ENCODE peak calls at places on chromosomes 2 and 18, in six cellular contexts. J is GM10248, L is B cell, X is epithelial cell of esophagus, R is fibroblast of mammary gland, P is AG04450. U is an unnamed sample.
A peak's percentile ranks its signal among the peaks of the same experiment; 100 is the strongest.

GRCh38 chr2:12504443-12504842 is 212.3 kb upstream of the TRIB2 start:
- DNase-seq in X (peak; percentile 17), R (peak; percentile 42), P (no peak), L (no peak), J (no peak), U (peak; percentile 67)

GRCh38 chr18:44521673-44522032 is 159.0 kb upstream of the SETBP1 start:
- DNase-seq in P (no peak), X (peak; percentile 74), R (peak; percentile 6), L (no peak), J (no peak), U (no peak)

GRCh38 chr2:58046335-58046584 is 346 bp upstream of the VRK2 start:
- DNase-seq in L (no peak), P (no peak), J (no peak), R (no peak), X (no peak), U (no peak)

GRCh38 chr18:57447154-57447621 is 12.0 kb downstream of the ONECUT2 start:
- DNase-seq in J (no peak), L (no peak), X (peak; percentile 36), P (no peak), R (peak; percentile 26), U (peak; percentile 39)

GRCh38 chr2:165687376-165687775 is 106.7 kb downstream of the GALNT3 start:
- DNase-seq in X (no peak), J (no peak), P (no peak), L (no peak), R (no peak), U (no peak)

GRCh38 chr2:227340106-227340505 is 15.1 kb downstream of the MFF start:
- DNase-seq in L (no peak), P (no peak), J (no peak), X (no peak), R (no peak), U (no peak)

GRCh38 chr2:81266106-81266505 is 961.6 kb upstream of the LRRTM1 start:
- DNase-seq in X (no peak), L (no peak), P (no peak), J (no peak), R (no peak), U (peak; percentile 2)

GRCh38 chr2:144414324-144414845 is 105.5 kb downstream of the ZEB2 start:
- DNase-seq in P (peak; percentile 80), J (peak; percentile 11), X (peak; percentile 92), R (peak; percentile 99), L (no peak), U (peak; percentile 20)

GRCh38 chr2:37443082-37443481 is 98.7 kb downstream of the QPCT start:
- DNase-seq in L (no peak), P (no peak), X (no peak), J (no peak), R (no peak), U (no peak)

GRCh38 chr2:64862623-64863022 is 126.6 kb upstream of the SLC1A4 start:
- DNase-seq in R (peak; percentile 49), P (no peak), L (no peak), J (no peak), X (no peak), U (peak; percentile 33)

GRCh38 chr2:99672766-99673375 is 183.1 kb upstream of the REV1 start:
- DNase-seq in J (no peak), L (no peak), P (no peak), X (no peak), R (no peak), U (no peak)

GRCh38 chr2:221674446-221674845 is 102.3 kb upstream of the EPHA4 start:
- DNase-seq in X (no peak), P (no peak), R (no peak), L (no peak), J (no peak), U (no peak)

GRCh38 chr2:119689218-119689617 is 10.2 kb downstream of the TMEM177 start:
- DNase-seq in P (no peak), R (no peak), L (peak; percentile 13), X (no peak), J (no peak), U (no peak)

GRCh38 chr2:119718391-119719260 is 39.6 kb downstream of the TMEM177 start:
- DNase-seq in L (no peak), J (no peak), R (no peak), X (no peak), P (no peak), U (no peak)

GRCh38 chr18:10057401-10057800 is 143.6 kb downstream of the VAPA start:
- DNase-seq in X (no peak), J (no peak), R (no peak), P (no peak), L (no peak), U (no peak)

GRCh38 chr18:10060469-10060782 is 146.6 kb downstream of the VAPA start:
- DNase-seq in R (no peak), J (no peak), X (no peak), P (no peak), L (no peak), U (no peak)

GRCh38 chr18:10056506-10056905 is 142.7 kb downstream of the VAPA start:
- DNase-seq in R (no peak), P (no peak), X (no peak), L (no peak), J (no peak), U (no peak)

GRCh38 chr18:10059610-10060468 is 146.0 kb downstream of the VAPA start:
- DNase-seq in L (no peak), J (no peak), P (no peak), R (no peak), X (no peak), U (no peak)

GRCh38 chr18:10057808-10058791 is 144.3 kb downstream of the VAPA start:
- DNase-seq in J (no peak), P (no peak), X (peak; percentile 80), R (peak; percentile 89), L (no peak), U (peak; percentile 10)
- TF ChIP-seq CTCF in J (no peak), P (no peak), X (no peak), R (no peak), L (no peak), U (no peak)

GRCh38 chr2:235793163-235793752 is 299.4 kb downstream of the AGAP1 start:
- DNase-seq in P (no peak), R (peak; percentile 28), J (no peak), L (no peak), X (peak; percentile 79), U (peak; percentile 17)
- TF ChIP-seq CTCF in P (peak; percentile 40), R (peak; percentile 19), J (peak; percentile 26), L (no peak), X (peak; percentile 64), U (no peak)

GRCh38 chr2:178674122-178674521 is 133.1 kb downstream of the TTN start:
- DNase-seq in L (no peak), X (peak; percentile 1), J (no peak), R (no peak), P (no peak), U (no peak)
- TF ChIP-seq CTCF in L (no peak), X (peak; percentile 5), J (no peak), R (peak; percentile 24), P (no peak), U (no peak)

GRCh38 chr2:70988151-70988550 is 6.5 kb downstream of the TEX261 start:
- DNase-seq in R (no peak), L (no peak), J (peak; percentile 5), P (no peak), X (no peak), U (no peak)
- TF ChIP-seq CTCF in R (no peak), L (no peak), J (no peak), P (no peak), X (no peak), U (no peak)

DNA sequence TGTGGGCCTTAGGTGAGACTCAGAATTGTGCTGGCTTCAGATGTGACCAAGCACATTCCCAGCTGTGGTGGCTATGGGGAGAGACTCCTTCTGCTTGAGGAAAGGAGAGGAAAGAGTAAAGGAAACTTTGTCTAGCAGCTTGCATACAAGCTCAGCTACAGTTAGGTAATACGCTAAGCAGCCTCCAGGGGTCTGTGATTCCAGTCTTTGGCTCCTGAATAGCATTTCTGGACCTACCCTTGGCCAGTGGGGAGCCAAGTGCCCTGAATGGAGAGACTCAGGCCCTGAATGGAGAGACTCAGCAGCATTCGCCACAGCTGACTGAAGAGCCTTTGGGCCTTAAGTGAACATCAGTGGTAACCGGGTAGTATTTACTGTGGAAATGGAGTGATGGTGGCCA is 227.4 kb upstream of the CDH7 start:
- DNase-seq in P (no peak), L (no peak), J (no peak), R (no peak), X (no peak), U (no peak)
- TF ChIP-seq CTCF in P (no peak), L (no peak), J (no peak), R (no peak), X (no peak), U (no peak)

GRCh38 chr2:35614640-35615039 is 740.9 kb upstream of the CRIM1 start:
- DNase-seq in X (no peak), L (no peak), P (no peak), R (no peak), J (no peak), U (no peak)
- TF ChIP-seq CTCF in X (no peak), L (no peak), P (no peak), R (no peak), J (no peak), U (no peak)

GRCh38 chr2:231472816-231473215 is 8.5 kb upstream of the NCL start:
- DNase-seq in X (no peak), J (no peak), P (no peak), R (no peak), L (no peak), U (no peak)
- TF ChIP-seq CTCF in X (no peak), J (no peak), P (no peak), R (no peak), L (no peak), U (no peak)

GRCh38 chr18:63320041-63320689 is 596 bp upstream of the BCL2 start:
- DNase-seq in L (peak; percentile 89), X (peak; percentile 81), J (peak; percentile 88), P (peak; percentile 41), R (peak; percentile 81), U (peak; percentile 92)
- TF ChIP-seq CTCF in L (no peak), X (no peak), J (peak; percentile 38), P (no peak), R (no peak), U (no peak)

GRCh38 chr2:218399391-218400166 is at the start of gene CTDSP1:
- DNase-seq in X (peak; percentile 98), J (peak; percentile 89), L (peak; percentile 96), P (peak; percentile 93), R (peak; percentile 96), U (peak; percentile 96)
- TF ChIP-seq CTCF in X (no peak), J (peak; percentile 6), L (no peak), P (no peak), R (no peak), U (no peak)

U was measured in activated CD8-positive, alpha-beta T cell treated with anti-CD3 and anti-CD28 coated beads for 36 hours.